ENCODE peak calls at places on chromosomes 4 and X, in six cellular contexts. E is right cardiac atrium, J is uterus, L is stomach, G is small intestine, K is upper lobe of right lung. F is an unnamed sample.
A peak's percentile ranks its signal among the peaks of the same experiment; 100 is the strongest.

GRCh38 chr4:139641218-139641617 is 24.4 kb upstream of the MGST2 start:
- DNase-seq in E (no peak), J (no peak), L (no peak), G (no peak), K (no peak), F (no peak)

GRCh38 chr4:78622253-78622979 is 70.8 kb downstream of the ANXA3 start:
- DNase-seq in E (no peak), J (no peak), L (no peak), G (peak; percentile 96), K (no peak), F (no peak)

GRCh38 chrX:136162827-136163427 is 15.6 kb downstream of the FHL1 start:
- DNase-seq in E (peak; percentile 78), J (peak; percentile 57), L (peak; percentile 50), G (peak; percentile 54), K (no peak), F (no peak)

GRCh38 chr4:115790812-115791211 is 677.4 kb upstream of the NDST4 start:
- DNase-seq in E (no peak), J (no peak), L (no peak), G (no peak), K (no peak), F (no peak)

GRCh38 chrX:9117851-9118250 is 83.9 kb upstream of the FAM9B start:
- DNase-seq in E (no peak), J (no peak), L (no peak), G (no peak), K (no peak), F (no peak)

GRCh38 chr4:99998062-99998880 is 48.2 kb upstream of the H2AZ1 start:
- DNase-seq in E (no peak), J (no peak), L (no peak), G (peak; percentile 33), K (no peak), F (no peak)

GRCh38 chr4:106291678-106292077 is 24.3 kb downstream of the TBCK start:
- DNase-seq in E (no peak), J (no peak), L (no peak), G (no peak), K (no peak), F (no peak)

GRCh38 chr4:138053601-138054322 is 188.4 kb downstream of the SLC7A11 start:
- DNase-seq in E (no peak), J (peak; percentile 74), L (no peak), G (no peak), K (no peak), F (no peak)

GRCh38 chrX:18360867-18361266 is 6.4 kb upstream of the SCML2 start:
- DNase-seq in E (no peak), J (no peak), L (no peak), G (no peak), K (no peak), F (no peak)

GRCh38 chrX:37349131-37350033 is at the start of gene PRRG1:
- DNase-seq in E (peak; percentile 91), J (peak; percentile 71), L (peak; percentile 72), G (peak; percentile 77), K (peak; percentile 89), F (peak; percentile 88)

GRCh38 chr4:80788798-80789197 is 241.7 kb upstream of the BMP3 start:
- DNase-seq in E (no peak), J (no peak), L (no peak), G (peak; percentile 20), K (no peak), F (no peak)

GRCh38 chr4:138310498-138310897 is 68.3 kb upstream of the SLC7A11 start:
- DNase-seq in E (no peak), J (no peak), L (no peak), G (no peak), K (no peak), F (no peak)

GRCh38 chr4:87716350-87717041 is 66.4 kb downstream of the DMP1 start:
- DNase-seq in E (no peak), J (peak; percentile 52), L (no peak), G (no peak), K (no peak), F (no peak)

GRCh38 chrX:16124201-16124600 is 836 bp downstream of the GRPR start:
- DNase-seq in E (no peak), J (no peak), L (no peak), G (no peak), K (no peak), F (peak; percentile 13)

GRCh38 chr4:80922951-80923350 is 107.6 kb upstream of the BMP3 start:
- DNase-seq in E (no peak), J (no peak), L (no peak), G (no peak), K (no peak), F (no peak)

GRCh38 chrX:153635788-153636668 is 11.0 kb upstream of the DUSP9 start:
- DNase-seq in E (peak; percentile 63), J (peak; percentile 9), L (no peak), G (peak; percentile 25), K (peak; percentile 56), F (peak; percentile 48)

GRCh38 chr4:101451086-101451485 is 103.8 kb upstream of the PPP3CA start:
- DNase-seq in E (no peak), J (no peak), L (no peak), G (no peak), K (no peak), F (no peak)

GRCh38 chrX:39439910-39440733 is 638.9 kb downstream of the MID1IP1 start:
- DNase-seq in E (no peak), J (no peak), L (no peak), G (no peak), K (no peak), F (no peak)

GRCh38 chrX:65491620-65492019 is 43.0 kb downstream of the LAS1L start:
- DNase-seq in E (no peak), J (no peak), L (no peak), G (no peak), K (no peak), F (no peak)

GRCh38 chrX:4484266-4484665 is 770.8 kb upstream of the PRKX start:
- DNase-seq in E (no peak), J (no peak), L (no peak), G (no peak), K (no peak), F (no peak)

GRCh38 chr4:87559090-87559837 is 30.1 kb upstream of the SPARCL1 start:
- DNase-seq in E (no peak), J (no peak), L (peak; percentile 26), G (peak; percentile 5), K (no peak), F (no peak)

GRCh38 chrX:41655631-41656030 is 33.1 kb upstream of the GPR34 start:
- DNase-seq in E (no peak), J (no peak), L (no peak), G (no peak), K (no peak), F (no peak)

GRCh38 chr4:2284161-2284933 is 22.4 kb upstream of the MXD4 start:
- DNase-seq in E (no peak), J (peak; percentile 11), L (no peak), G (no peak), K (peak; percentile 44), F (no peak)

GRCh38 chrX:16392597-16392996 is 225.3 kb downstream of the MAGEB17 start:
- DNase-seq in E (no peak), J (no peak), L (no peak), G (no peak), K (no peak), F (no peak)

GRCh38 chrX:2689773-2690666 is 1.1 kb upstream of the CD99 start:
- DNase-seq in E (peak; percentile 58), J (no peak), L (no peak), G (peak; percentile 95), K (no peak), F (peak; percentile 79)
- H3K4me3 ChIP-seq in E (peak overlapping the region; percentile 72), J (peak overlapping the region; percentile 85), L (peak overlapping the region; percentile 76), G (no peak overlapping the region), K (peak overlapping the region; percentile 99), F (no peak overlapping the region)

GRCh38 chrX:95875661-95876060 is 809.0 kb upstream of the DIAPH2 start:
- DNase-seq in E (no peak), J (no peak), L (no peak), G (no peak), K (no peak), F (no peak)
- H3K27me3 ChIP-seq in E (no peaks in the 10 kb centered on the region), J (no peaks in the 10 kb centered on the region), L (no peaks in the 10 kb centered on the region), G (no peaks in the 10 kb centered on the region), K (no peaks in the 10 kb centered on the region), F (peaks cover 7% of the 10 kb centered on the region)

GRCh38 chr4:21947768-21948346 is 715 bp downstream of the KCNIP4 start:
- DNase-seq in E (no peak), J (no peak), L (no peak), G (no peak), K (no peak), F (no peak)

GRCh38 chr4:21946858-21947257 is 1.7 kb downstream of the KCNIP4 start:
- DNase-seq in E (no peak), J (no peak), L (no peak), G (no peak), K (no peak), F (no peak)

GRCh38 chr4:21952549-21952948 is 4.0 kb upstream of the KCNIP4 start:
- DNase-seq in E (no peak), J (no peak), L (no peak), G (peak; percentile 29), K (no peak), F (no peak)

GRCh38 chr4:21949073-21949457 is 493 bp upstream of the KCNIP4 start:
- DNase-seq in E (peak; percentile 41), J (peak; percentile 24), L (no peak), G (peak; percentile 9), K (peak; percentile 64), F (peak; percentile 9)

DNA sequence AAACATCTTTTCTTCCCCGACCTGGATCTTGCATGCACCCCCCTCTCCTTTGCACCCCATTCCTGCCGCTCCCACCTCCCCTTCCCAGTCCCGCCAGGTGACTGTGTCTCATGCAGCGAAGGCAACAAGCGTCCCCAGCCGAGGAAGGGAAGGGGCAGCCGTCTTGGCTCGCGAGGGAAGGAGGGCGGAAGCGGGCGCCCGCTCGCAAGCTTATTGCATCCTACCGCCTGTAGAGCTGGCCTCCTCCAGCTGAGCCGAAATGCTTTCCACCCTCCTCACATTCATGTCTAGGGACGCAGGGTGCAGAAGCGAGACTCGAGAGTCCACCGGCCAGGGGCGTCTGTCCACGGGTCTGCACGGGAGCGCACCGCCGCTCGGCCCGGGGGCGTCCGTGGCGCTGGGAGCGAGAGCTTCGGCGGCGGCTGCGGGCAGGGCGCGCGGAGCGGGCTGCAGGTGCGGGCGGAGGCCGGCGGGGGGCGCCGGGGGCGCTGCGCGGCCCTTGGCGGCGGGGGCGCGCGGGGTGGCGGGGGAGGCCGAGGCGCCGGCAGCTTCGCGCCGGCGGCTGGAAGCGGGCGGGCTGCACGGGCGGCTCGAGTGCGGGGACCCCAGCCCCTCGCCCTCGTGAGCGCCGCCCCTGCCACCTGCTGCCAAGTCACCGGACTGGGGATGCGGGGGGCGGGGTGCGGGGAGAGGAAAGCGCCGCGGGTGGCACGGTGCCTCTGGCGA is at the start of gene KCNIP4:
- DNase-seq in E (peak; percentile 41), J (peak; percentile 18), L (no peak), G (no peak), K (peak; percentile 51), F (peak; percentile 6)
- H3K4me3 ChIP-seq in E (peak within 1 kb of the TSS; percentile 45), J (peak within 1 kb of the TSS; percentile 36), L (peak within 1 kb of the TSS; percentile 39), G (no peak within 1 kb of the TSS), K (no peak within 1 kb of the TSS), F (peak within 1 kb of the TSS; percentile 39)

GRCh38 chrX:138710866-138711331 is 618 bp downstream of the FGF13 start:
- DNase-seq in E (peak; percentile 47), J (peak; percentile 11), L (no peak), G (no peak), K (peak; percentile 46), F (no peak)

GRCh38 chrX:138710311-138710791 is 1.2 kb downstream of the FGF13 start:
- DNase-seq in E (no peak), J (no peak), L (no peak), G (no peak), K (no peak), F (no peak)

GRCh38 chrX:138708268-138708667 is 3.2 kb downstream of the FGF13 start:
- DNase-seq in E (no peak), J (no peak), L (no peak), G (no peak), K (no peak), F (no peak)

GRCh38 chrX:138711399-138712347 is at the start of gene FGF13:
- DNase-seq in E (peak; percentile 49), J (peak; percentile 25), L (peak; percentile 29), G (peak; percentile 0), K (peak; percentile 49), F (peak; percentile 59)

GRCh38 chrX:138709886-138710285 is 1.6 kb downstream of the FGF13 start:
- DNase-seq in E (no peak), J (no peak), L (no peak), G (no peak), K (no peak), F (no peak)
- H3K27me3 ChIP-seq in E (no peaks in the 10 kb centered on the region), J (no peaks in the 10 kb centered on the region), L (no peaks in the 10 kb centered on the region), G (no peaks in the 10 kb centered on the region), K (no peaks in the 10 kb centered on the region), F (peaks cover 46% of the 10 kb centered on the region)

F was measured in pancreas.